ENCODE peak calls at places on chromosome 16, in six cellular contexts. H is endothelial cell, I is NCI-H1105 treated with DMSO at 0.1 percent for 48 hours, R is colonic mucosa, L is astrocyte of the cerebellum, N is SW 1271. T is an unnamed sample.
A peak's percentile ranks its signal among the peaks of the same experiment; 100 is the strongest.

GRCh38 chr16:30084816-30085159 is 6.9 kb downstream of the TBX6 start:
- DNase-seq in H (no peak), I (no peak), R (no peak), L (no peak), N (no peak), T (no peak)

GRCh38 chr16:19938536-19938935 is 53.9 kb upstream of the GPRC5B start:
- DNase-seq in H (no peak), I (no peak), R (no peak), L (no peak), N (no peak), T (no peak)

GRCh38 chr16:1670371-1670770 is 7.7 kb upstream of the JPT2 start:
- DNase-seq in H (no peak), I (no peak), R (no peak), L (no peak), N (no peak), T (no peak)

GRCh38 chr16:71303938-71304337 is 14.7 kb upstream of the CMTR2 start:
- DNase-seq in H (no peak), I (no peak), R (no peak), L (no peak), N (no peak), T (no peak)

GRCh38 chr16:82192665-82193064 is 22.6 kb upstream of the MPHOSPH6 start:
- DNase-seq in H (no peak), I (no peak), R (no peak), L (no peak), N (peak; percentile 48), T (no peak)

GRCh38 chr16:31268033-31268365 is 8.2 kb downstream of the ITGAM start:
- DNase-seq in H (no peak), I (no peak), R (no peak), L (no peak), N (no peak), T (no peak)

GRCh38 chr16:84360170-84360569 is 8.2 kb upstream of the ATP2C2 start:
- DNase-seq in H (no peak), I (no peak), R (no peak), L (no peak), N (no peak), T (no peak)

GRCh38 chr16:19607610-19608280 is 52.2 kb downstream of the VPS35L start:
- DNase-seq in H (no peak), I (no peak), R (no peak), L (no peak), N (no peak), T (no peak)

GRCh38 chr16:11497329-11497805 is 89.4 kb downstream of the LITAF start:
- DNase-seq in H (no peak), I (peak; percentile 95), R (peak; percentile 78), L (no peak), N (peak; percentile 80), T (peak; percentile 50)

GRCh38 chr16:82263456-82264159 is 93.6 kb upstream of the MPHOSPH6 start:
- DNase-seq in H (peak; percentile 57), I (peak; percentile 28), R (peak; percentile 64), L (peak; percentile 26), N (peak; percentile 15), T (peak; percentile 63)

GRCh38 chr16:56977823-56978430 is 11.4 kb upstream of the NLRC5 start:
- DNase-seq in H (no peak), I (no peak), R (no peak), L (no peak), N (no peak), T (no peak)